ENCODE peak calls at places on chromosomes 3 and 15, in five cellular contexts. I is mesenchymal stem cell, P is neuronal stem cell, U is H1, X is trophoblast cell. Q is an unnamed sample.

GRCh38 chr3:108489776-108490175 is 20.6 kb downstream of the MYH15 start:
- DNase-seq in X (peak), U (no peak), I (peak), P (peak), Q (peak)

GRCh38 chr3:184982058-184982457 is 170.1 kb downstream of the VPS8 start:
- DNase-seq in X (no peak), P (no peak), U (no peak), I (no peak), Q (no peak)

GRCh38 chr3:15360786-15361493 is 28.6 kb upstream of the SH3BP5 start:
- DNase-seq in U (no peak), I (no peak), X (no peak), P (no peak), Q (no peak)

GRCh38 chr15:33671456-33671855 is 296.8 kb upstream of the CHRM5 start:
- DNase-seq in X (no peak), I (no peak), P (no peak), U (no peak), Q (no peak)

GRCh38 chr3:168141405-168141993 is 45.8 kb upstream of the GOLIM4 start:
- DNase-seq in P (no peak), X (no peak), I (no peak), U (no peak), Q (no peak)

GRCh38 chr15:78260489-78260888 is 3.9 kb upstream of the DNAJA4 start:
- DNase-seq in I (no peak), U (no peak), X (no peak), P (no peak), Q (no peak)

GRCh38 chr15:31367730-31368344 is 41.2 kb downstream of the KLF13 start:
- DNase-seq in P (no peak), I (no peak), X (no peak), U (no peak), Q (no peak)

GRCh38 chr3:27090265-27091041 is 278.7 kb downstream of the NEK10 start:
- DNase-seq in U (no peak), P (no peak), I (peak), X (no peak), Q (no peak)

GRCh38 chr3:107235193-107235922 is 141.9 kb upstream of the CCDC54 start:
- DNase-seq in U (no peak), I (peak), P (no peak), X (no peak), Q (no peak)

GRCh38 chr3:12679468-12679867 is 15.6 kb upstream of the RAF1 start:
- DNase-seq in X (peak), I (peak), P (no peak), U (no peak), Q (no peak)

DNA sequence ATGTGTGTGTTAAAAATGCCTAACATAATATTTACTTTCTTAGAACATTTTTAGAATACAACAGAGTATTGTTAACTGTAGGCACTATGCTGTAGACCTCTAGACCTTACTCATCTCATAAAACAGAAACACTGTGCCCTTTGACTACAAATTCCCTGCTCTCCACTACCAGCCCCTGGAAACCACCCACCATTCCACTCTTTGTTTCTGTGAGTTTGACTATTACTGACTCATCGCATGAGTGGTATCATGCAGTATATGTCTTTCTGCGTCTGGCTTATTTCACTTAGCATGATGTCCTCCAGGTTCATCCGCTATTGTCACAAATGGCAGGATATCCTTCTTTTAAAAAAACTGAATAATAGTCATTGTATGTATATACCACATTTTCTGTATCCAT is 216.7 kb upstream of the CFAP20DC start:
- DNase-seq in I (peak), U (no peak), P (no peak), X (no peak), Q (no peak)
- H2BK5ac ChIP-seq in I (no peak), U (no peak), P (no peak), X (no peak), Q (no peak)

GRCh38 chr15:76127169-76127568 is 67.4 kb downstream of the TMEM266 start:
- DNase-seq in P (no peak), X (no peak), U (no peak), I (no peak), Q (no peak)

GRCh38 chr15:76123031-76123430 is 63.2 kb downstream of the TMEM266 start:
- DNase-seq in U (no peak), I (no peak), X (no peak), P (no peak), Q (no peak)

GRCh38 chr15:76127880-76128279 is 68.1 kb downstream of the TMEM266 start:
- DNase-seq in X (no peak), I (no peak), P (no peak), U (no peak), Q (no peak)
- H2BK12ac ChIP-seq in X (no peak), I (no peak), P (no peak), U (no peak), Q (no peak)

GRCh38 chr15:91499774-91500383 is 353.6 kb upstream of the SLCO3A1 start:
- DNase-seq in X (no peak), P (no peak), U (no peak), I (no peak), Q (peak)
- H3K9ac ChIP-seq in X (no peak), P (no peak), U (no peak), I (no peak), Q (no peak)

GRCh38 chr3:137035631-137036030 is 77.8 kb downstream of the IL20RB start:
- DNase-seq in P (no peak), I (peak), U (peak), X (peak), Q (peak)

GRCh38 chr3:137026701-137027100 is 68.9 kb downstream of the IL20RB start:
- DNase-seq in I (no peak), X (no peak), U (no peak), P (no peak), Q (no peak)

GRCh38 chr3:137032465-137033120 is 74.8 kb downstream of the IL20RB start:
- DNase-seq in U (peak), P (peak), X (peak), I (peak), Q (peak)
- H2BK5ac ChIP-seq in U (no peak), P (no peak), X (no peak), I (no peak), Q (no peak)

GRCh38 chr3:54641226-54642014 is 286.4 kb downstream of the LRTM1 start:
- DNase-seq in U (no peak), X (no peak), I (no peak), P (peak), Q (peak)
- H2BK12ac ChIP-seq in U (peak), X (no peak), I (no peak), P (no peak), Q (no peak)

DNA sequence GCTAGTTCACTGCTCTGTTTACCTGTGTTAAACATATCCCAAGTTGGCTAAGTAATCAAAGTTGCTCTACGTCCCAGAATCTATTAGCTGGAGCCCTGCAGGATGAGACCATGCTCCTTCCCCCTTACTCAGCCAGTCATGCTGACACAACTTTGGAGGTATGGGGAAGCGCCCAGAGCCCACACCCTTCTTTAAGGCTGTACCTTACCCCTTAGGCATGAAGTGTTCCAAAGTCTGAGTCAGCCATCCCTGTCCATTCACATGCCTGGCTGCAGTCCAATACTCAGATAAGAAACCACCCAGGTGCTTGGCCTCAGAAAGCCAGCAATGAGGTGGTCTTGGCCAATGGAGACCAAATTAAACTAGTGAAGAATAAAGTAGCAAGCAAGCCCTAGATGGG is 221.2 kb downstream of the TPRG1 start:
- DNase-seq in X (peak), U (no peak), P (no peak), I (no peak), Q (no peak)
- H3K9ac ChIP-seq in X (no peak), U (no peak), P (no peak), I (no peak), Q (no peak)

Q was measured in H9.